ENCODE peak calls at places on chromosome 1, in nine cellular contexts. Y, F, X, E, D, B, A, R and L are unnamed samples.

GRCh38 chr1:246794261-246795093 is 70.3 kb downstream of the SCCPDH start:
- DNase-seq in Y (peak; percentile 16), F (no peak), X (no peak), E (no peak), D (peak; percentile 35), B (no peak), A (no peak), R (no peak), L (no peak)

GRCh38 chr1:231626951-231627614 is 493 bp downstream of the DISC1 start:
- DNase-seq in Y (peak; percentile 19), F (peak; percentile 57), X (peak; percentile 60), E (no peak), D (no peak), B (peak; percentile 68), A (peak; percentile 39), R (peak; percentile 44), L (peak; percentile 63)

GRCh38 chr1:111952258-111952657 is 37.2 kb downstream of the KCND3 start:
- DNase-seq in Y (no peak), F (no peak), X (no peak), E (no peak), D (peak; percentile 69), B (no peak), A (no peak), R (no peak), L (no peak)

GRCh38 chr1:201703646-201704438 is 125.1 kb upstream of the IPO9 start:
- DNase-seq in Y (peak; percentile 79), F (peak; percentile 84), X (peak; percentile 69), E (no peak), D (peak; percentile 54), B (peak; percentile 85), A (peak; percentile 81), R (peak; percentile 62), L (peak; percentile 93)

GRCh38 chr1:45884700-45885099 is 81.3 kb downstream of the MAST2 start:
- DNase-seq in Y (peak; percentile 55), F (no peak), X (no peak), E (no peak), D (peak; percentile 56), B (peak; percentile 45), A (peak; percentile 45), R (no peak), L (no peak)

GRCh38 chr1:230267338-230268065 is 158.6 kb downstream of the PGBD5 start:
- DNase-seq in Y (no peak), F (peak; percentile 45), X (no peak), E (no peak), D (no peak), B (no peak), A (no peak), R (no peak), L (no peak)

GRCh38 chr1:204295666-204296065 is 64.1 kb downstream of the PLEKHA6 start:
- DNase-seq in Y (no peak), F (no peak), X (no peak), E (no peak), D (no peak), B (peak; percentile 43), A (no peak), R (no peak), L (no peak)

GRCh38 chr1:11858968-11859871 is 475 bp upstream of the NPPB start:
- DNase-seq in Y (peak; percentile 37), F (no peak), X (peak; percentile 78), E (no peak), D (peak; percentile 40), B (peak; percentile 63), A (peak; percentile 65), R (no peak), L (peak; percentile 77)

GRCh38 chr1:167210966-167211674 is 9.6 kb upstream of the POU2F1 start:
- DNase-seq in Y (no peak), F (no peak), X (no peak), E (no peak), D (peak; percentile 88), B (peak; percentile 70), A (no peak), R (no peak), L (peak; percentile 14)

GRCh38 chr1:29691499-29691898 is 455.2 kb downstream of the PTPRU start:
- DNase-seq in Y (no peak), F (no peak), X (no peak), E (no peak), D (no peak), B (no peak), A (no peak), R (no peak), L (no peak)

GRCh38 chr1:160429125-160429551 is 28.8 kb downstream of the VANGL2 start:
- DNase-seq in Y (no peak), F (no peak), X (no peak), E (no peak), D (no peak), B (peak; percentile 67), A (no peak), R (no peak), L (peak; percentile 26)

GRCh38 chr1:160428655-160429054 is 28.3 kb downstream of the VANGL2 start:
- DNase-seq in Y (peak; percentile 55), F (no peak), X (peak; percentile 55), E (no peak), D (peak; percentile 31), B (peak; percentile 76), A (peak; percentile 62), R (no peak), L (peak; percentile 78)

GRCh38 chr1:160425847-160426246 is 25.5 kb downstream of the VANGL2 start:
- DNase-seq in Y (no peak), F (no peak), X (no peak), E (no peak), D (no peak), B (no peak), A (no peak), R (no peak), L (no peak)

GRCh38 chr1:160428053-160428452 is 27.7 kb downstream of the VANGL2 start:
- DNase-seq in Y (no peak), F (no peak), X (no peak), E (no peak), D (no peak), B (no peak), A (peak; percentile 48), R (no peak), L (no peak)

DNA sequence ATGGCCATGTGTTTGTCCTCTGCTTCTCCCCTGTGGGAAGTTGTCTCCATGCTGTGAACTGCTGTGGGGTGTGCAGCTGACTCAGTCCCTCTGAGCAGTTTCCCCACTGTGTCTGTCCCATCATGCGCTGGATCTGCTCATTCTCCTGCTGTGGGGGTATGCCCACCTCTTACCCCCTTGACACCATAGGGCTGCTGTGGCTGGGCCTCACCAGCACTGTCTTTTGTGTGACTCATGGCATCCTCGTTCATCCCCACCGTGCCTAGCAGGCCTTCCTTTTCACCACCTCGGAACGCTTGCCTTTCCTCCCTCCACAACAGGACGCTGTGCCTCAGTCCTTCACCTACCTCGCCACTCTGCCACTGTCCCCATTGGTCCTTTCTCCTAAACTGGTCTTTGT is 27.3 kb downstream of the VANGL2 start:
- DNase-seq in Y (no peak), F (no peak), X (no peak), E (no peak), D (no peak), B (no peak), A (peak; percentile 61), R (no peak), L (no peak)
- TF ChIP-seq CTCF in Y (no peak), F (no peak), X (no peak), E (no peak), D (no peak), B (no peak), A (no peak), R (no peak), L (no peak)

DNA sequence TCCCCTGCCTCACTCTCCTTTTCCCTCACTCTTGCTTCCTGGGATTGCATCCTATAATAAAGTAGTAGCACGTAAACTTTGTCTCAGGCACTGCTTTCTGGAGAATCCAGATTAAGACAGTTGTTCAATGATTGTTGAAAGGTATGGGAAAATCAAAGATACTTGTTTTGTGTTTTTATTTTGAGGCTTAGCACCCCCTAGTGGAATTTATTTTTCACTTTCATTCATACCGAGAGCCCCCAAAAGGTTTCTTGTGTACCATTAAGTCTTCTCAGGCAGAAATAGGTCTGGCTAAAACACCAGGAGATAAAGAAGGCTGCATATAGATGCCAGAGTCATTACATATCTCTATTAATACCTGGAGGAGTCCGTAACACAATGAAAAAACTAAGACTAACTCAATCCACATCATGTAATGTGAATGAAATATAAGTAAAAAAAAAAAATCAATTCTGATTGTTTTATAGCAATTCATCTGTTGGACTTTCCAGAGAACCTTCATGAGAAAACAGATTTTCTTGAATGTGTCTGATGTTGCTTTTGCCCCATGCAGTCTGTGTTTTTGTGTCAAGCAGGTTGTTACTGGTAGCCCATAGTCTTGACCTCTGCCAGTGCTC is 103.5 kb downstream of the RPE65 start:
- DNase-seq in Y (peak; percentile 15), F (no peak), X (no peak), E (no peak), D (peak; percentile 18), B (no peak), A (peak; percentile 65), R (no peak), L (no peak)
- TF ChIP-seq CTCF in Y (peak; percentile 47), F (peak; percentile 33), X (peak; percentile 25), E (peak; percentile 45), D (peak; percentile 43), B (no peak), A (peak; percentile 42), R (peak; percentile 18), L (peak; percentile 25)

GRCh38 chr1:100036718-100037664 is 67.2 kb downstream of the SLC35A3 start:
- DNase-seq in Y (no peak), F (no peak), X (peak; percentile 16), E (no peak), D (peak; percentile 63), B (peak; percentile 12), A (peak; percentile 52), R (no peak), L (no peak)

GRCh38 chr1:100035214-100035613 is 65.4 kb downstream of the SLC35A3 start:
- DNase-seq in Y (no peak), F (no peak), X (no peak), E (no peak), D (no peak), B (no peak), A (no peak), R (no peak), L (no peak)

GRCh38 chr1:100038401-100039306 is 68.9 kb downstream of the SLC35A3 start:
- DNase-seq in Y (peak; percentile 45), F (peak; percentile 68), X (peak; percentile 75), E (no peak), D (peak; percentile 66), B (peak; percentile 78), A (peak; percentile 74), R (peak; percentile 14), L (peak; percentile 35)

GRCh38 chr1:100037665-100038400 is 68.0 kb downstream of the SLC35A3 start:
- DNase-seq in Y (peak; percentile 81), F (peak; percentile 89), X (peak; percentile 95), E (no peak), D (peak; percentile 87), B (peak; percentile 93), A (peak; percentile 86), R (peak; percentile 85), L (peak; percentile 85)

DNA sequence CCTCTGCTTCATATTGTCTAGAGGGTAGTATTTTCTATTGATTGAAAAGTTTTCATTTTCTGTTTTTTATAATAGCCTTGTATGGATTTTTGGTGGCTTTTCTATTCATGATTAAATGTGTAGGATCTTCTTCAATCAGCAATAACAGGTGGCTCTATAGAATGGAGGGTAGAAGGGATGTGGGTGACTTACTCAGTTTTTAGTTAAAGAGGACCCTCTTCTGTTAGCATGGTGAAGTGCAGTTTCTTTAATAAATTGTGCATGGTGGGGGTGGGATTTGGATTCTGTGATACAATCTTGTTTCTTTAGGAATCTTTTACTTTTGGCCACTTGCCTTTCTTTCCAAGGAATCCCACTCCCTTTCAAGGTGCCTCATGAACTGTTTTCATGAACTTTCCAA is 64.7 kb downstream of the SLC35A3 start:
- DNase-seq in Y (peak; percentile 31), F (no peak), X (peak; percentile 22), E (no peak), D (no peak), B (no peak), A (peak; percentile 35), R (no peak), L (no peak)
- TF ChIP-seq CTCF in Y (peak; percentile 28), F (peak; percentile 11), X (peak; percentile 49), E (peak; percentile 54), D (peak; percentile 33), B (no peak), A (peak; percentile 38), R (no peak), L (no peak)

GRCh38 chr1:226457307-226457712 is 49.4 kb upstream of the PARP1 start:
- DNase-seq in Y (peak; percentile 9), F (no peak), X (no peak), E (no peak), D (no peak), B (no peak), A (no peak), R (no peak), L (no peak)
- TF ChIP-seq CTCF in Y (no peak), F (no peak), X (peak; percentile 34), E (no peak), D (no peak), B (no peak), A (peak; percentile 22), R (no peak), L (no peak)